ENCODE peak calls at places on chromosomes 3 and 15, in seven cellular contexts. R is HEK293T, W is activated gamma-delta T cell, J is fibroblast of pulmonary artery, B is GM04504, T is amniotic stem cell, Q is GM12891. F is an unnamed sample.

GRCh38 chr3:74539879-74540278 is 74.6 kb downstream of the CNTN3 start:
- DNase-seq in R (no peak), W (no peak), J (no peak), B (no peak), T (no peak), Q (no peak), F (no peak)

GRCh38 chr3:169218314-169218983 is 445.1 kb downstream of the MECOM start:
- DNase-seq in R (peak), W (no peak), J (peak), B (no peak), T (peak), Q (no peak), F (no peak)

GRCh38 chr3:12444582-12445468 is 39.5 kb upstream of the TSEN2 start:
- DNase-seq in R (peak), W (no peak), J (no peak), B (no peak), T (no peak), Q (no peak), F (peak)

GRCh38 chr3:75249005-75249404 is 415.1 kb upstream of the FRG2C start:
- DNase-seq in R (no peak), W (no peak), J (no peak), B (no peak), T (no peak), Q (no peak), F (no peak)

GRCh38 chr3:86961297-86961696 is 29.7 kb downstream of the VGLL3 start:
- DNase-seq in R (no peak), W (no peak), J (peak), B (no peak), T (no peak), Q (no peak), F (no peak)

GRCh38 chr3:72460215-72461174 is 387.8 kb downstream of the SHQ1 start:
- DNase-seq in R (no peak), W (no peak), J (no peak), B (no peak), T (no peak), Q (no peak), F (no peak)

GRCh38 chr15:42184313-42184712 is 23.8 kb downstream of the VPS39 start:
- DNase-seq in R (no peak), W (no peak), J (no peak), B (no peak), T (no peak), Q (no peak), F (no peak)

GRCh38 chr3:100003609-100004503 is 110.4 kb downstream of the FILIP1L start:
- DNase-seq in R (no peak), W (no peak), J (no peak), B (no peak), T (no peak), Q (no peak), F (no peak)

GRCh38 chr3:108412351-108412750 is 98.0 kb downstream of the MYH15 start:
- DNase-seq in R (no peak), W (no peak), J (no peak), B (no peak), T (no peak), Q (no peak), F (no peak)

GRCh38 chr3:125374501-125374995 is 577 bp downstream of the ZNF148 start:
- DNase-seq in R (peak), W (peak), J (peak), B (no peak), T (no peak), Q (peak), F (peak)

GRCh38 chr3:15682766-15683165 is 81.2 kb downstream of the BTD start:
- DNase-seq in R (no peak), W (no peak), J (peak), B (no peak), T (no peak), Q (no peak), F (no peak)

GRCh38 chr3:81874738-81875137 is 113.3 kb upstream of the GBE1 start:
- DNase-seq in R (no peak), W (no peak), J (no peak), B (no peak), T (no peak), Q (no peak), F (no peak)

GRCh38 chr3:29557825-29558224 is 277.0 kb downstream of the RBMS3 start:
- DNase-seq in R (no peak), W (no peak), J (no peak), B (no peak), T (no peak), Q (no peak), F (no peak)

GRCh38 chr3:190543656-190544055 is 29.8 kb downstream of the IL1RAP start:
- DNase-seq in R (no peak), W (no peak), J (no peak), B (no peak), T (no peak), Q (no peak), F (no peak)

GRCh38 chr3:159482241-159483031 is 506.2 kb upstream of the IL12A start:
- DNase-seq in R (no peak), W (no peak), J (no peak), B (no peak), T (no peak), Q (no peak), F (no peak)

F was measured in H54.